ENCODE peak calls at places on chromosomes 6 and 20, in eight cellular contexts. U is A673; W is sigmoid colon; Y is neural progenitor cell; J is ovary; C is CD8-positive, alpha-beta T cell; Z is HCT116; I is transverse colon. L is an unnamed sample. For H3K9me3, the result is how much of the 10 kb centered on the place peaks cover.

GRCh38 chr6:45998524-45998923 is 17.1 kb downstream of the CLIC5 start:
- DNase-seq in U (no peak), W (no peak), Y (no peak), J (no peak), C (no peak), Z (no peak), I (no peak), L (no peak)

GRCh38 chr6:117908246-117909107 is 1.4 kb downstream of the SLC35F1 start:
- DNase-seq in U (peak), W (no peak), Y (peak), J (no peak), C (no peak), Z (no peak), I (no peak), L (no peak)

GRCh38 chr20:13422637-13423036 is 201.6 kb downstream of the ISM1 start:
- DNase-seq in U (no peak), W (no peak), Y (no peak), J (no peak), C (no peak), Z (no peak), I (no peak), L (no peak)

GRCh38 chr20:16115891-16116577 is 457.2 kb downstream of the KIF16B start:
- DNase-seq in U (no peak), W (no peak), Y (peak), J (no peak), C (no peak), Z (no peak), I (no peak), L (no peak)

GRCh38 chr6:111761783-111762312 is 111.4 kb downstream of the FYN start:
- DNase-seq in U (peak), W (no peak), Y (peak), J (no peak), C (no peak), Z (no peak), I (no peak), L (no peak)

GRCh38 chr6:162090734-162091133 is 636.8 kb downstream of the PRKN start:
- DNase-seq in U (no peak), W (no peak), Y (no peak), J (no peak), C (no peak), Z (no peak), I (no peak), L (no peak)

GRCh38 chr6:27547157-27548075 is 74.5 kb upstream of the ZNF184 start:
- DNase-seq in U (peak), W (no peak), Y (peak), J (no peak), C (no peak), Z (peak), I (no peak), L (peak)

GRCh38 chr20:42258568-42258967 is 640.4 kb upstream of the CHD6 start:
- DNase-seq in U (no peak), W (no peak), Y (no peak), J (no peak), C (no peak), Z (no peak), I (no peak), L (no peak)

GRCh38 chr6:140079328-140079727 is 704.9 kb upstream of the CITED2 start:
- DNase-seq in U (peak), W (no peak), Y (no peak), J (peak), C (no peak), Z (no peak), I (no peak), L (no peak)

GRCh38 chr20:10369723-10370090 is 64.3 kb downstream of the MKKS start:
- DNase-seq in U (peak), W (no peak), Y (no peak), J (no peak), C (no peak), Z (no peak), I (peak), L (no peak)

GRCh38 chr20:1423206-1423605 is 30.4 kb upstream of the FKBP1A start:
- DNase-seq in U (no peak), W (no peak), Y (no peak), J (no peak), C (no peak), Z (no peak), I (no peak), L (no peak)

GRCh38 chr20:1422756-1423155 is 29.9 kb upstream of the FKBP1A start:
- DNase-seq in U (no peak), W (no peak), Y (no peak), J (no peak), C (no peak), Z (no peak), I (no peak), L (no peak)

GRCh38 chr20:1424336-1424735 is 31.5 kb upstream of the FKBP1A start:
- DNase-seq in U (no peak), W (no peak), Y (no peak), J (no peak), C (no peak), Z (no peak), I (no peak), L (no peak)

GRCh38 chr20:1426231-1426849 is 33.5 kb upstream of the FKBP1A start:
- DNase-seq in U (no peak), W (no peak), Y (no peak), J (no peak), C (no peak), Z (no peak), I (no peak), L (no peak)

DNA sequence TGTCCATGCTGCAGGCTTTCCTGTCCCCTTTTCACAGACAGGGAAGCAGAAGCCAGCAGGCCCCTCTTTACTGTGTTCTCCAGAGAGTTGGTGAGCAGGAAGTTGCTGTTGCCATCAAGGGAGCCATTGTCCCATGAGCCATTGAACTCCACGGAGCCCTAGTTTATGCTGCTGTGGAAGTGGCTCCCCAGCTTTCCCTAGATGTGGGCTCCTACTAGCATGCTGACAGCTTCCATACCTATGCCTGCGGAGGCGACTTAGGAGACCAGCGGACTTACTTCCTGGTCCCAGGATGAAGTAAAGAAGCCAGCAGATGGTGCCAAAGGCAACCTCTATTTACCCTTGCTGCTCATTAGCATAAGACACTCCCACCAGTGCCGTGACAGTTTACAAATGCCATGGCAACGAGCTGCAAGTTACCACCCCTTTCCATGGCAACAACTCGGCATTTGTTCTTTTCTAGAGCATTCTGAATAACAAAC is 30.8 kb upstream of the FKBP1A start:
- DNase-seq in U (peak), W (no peak), Y (peak), J (no peak), C (no peak), Z (peak), I (peak), L (peak)
- TF ChIP-seq CTCF in U (peak), W (no peak), Y (peak), J (no peak), C (no peak), Z (no peak), I (peak), L (no peak)

GRCh38 chr6:107448776-107449175 is 10.6 kb downstream of the PDSS2 start:
- DNase-seq in U (peak), W (no peak), Y (no peak), J (no peak), C (no peak), Z (no peak), I (no peak), L (no peak)
- H3K9me3 ChIP-seq in U (under half), W (under half), Y (under half), J (under half), C (under half), Z (under half), I (under half), L (under half)

GRCh38 chr6:52846002-52846401 is 5.4 kb upstream of the GSTA5 start:
- DNase-seq in U (no peak), W (no peak), Y (no peak), J (no peak), C (no peak), Z (no peak), I (no peak), L (peak)
- TF ChIP-seq CTCF in U (no peak), W (no peak), Y (no peak), J (no peak), C (no peak), Z (no peak), I (no peak), L (no peak)

DNA sequence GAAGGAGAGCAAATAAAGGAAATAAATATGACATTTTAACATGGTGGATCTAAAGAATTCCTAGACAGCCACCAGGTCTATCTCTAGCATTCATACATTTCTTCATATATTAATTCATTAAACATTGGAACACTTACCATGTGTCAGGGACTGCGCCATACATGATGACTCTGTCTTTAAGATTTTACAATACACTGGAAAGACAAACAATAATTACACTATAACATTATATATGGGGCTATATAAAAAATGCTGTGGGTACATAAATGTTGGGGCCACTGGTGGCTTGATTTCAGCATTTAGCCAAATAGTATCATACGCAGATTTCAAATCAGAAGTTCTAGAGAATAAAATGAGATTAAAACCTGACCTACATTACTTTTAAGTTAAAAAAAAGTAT is 33.3 kb upstream of the PKIB start:
- DNase-seq in U (no peak), W (no peak), Y (no peak), J (no peak), C (no peak), Z (no peak), I (no peak), L (no peak)
- H3K9me3 ChIP-seq in U (under half), W (under half), Y (under half), J (under half), C (under half), Z (under half), I (under half), L (under half)

GRCh38 chr6:88167625-88167937 is 1.4 kb upstream of the CNR1 start:
- DNase-seq in U (no peak), W (no peak), Y (peak), J (no peak), C (no peak), Z (no peak), I (no peak), L (no peak)

GRCh38 chr6:88166901-88167624 is 916 bp upstream of the CNR1 start:
- DNase-seq in U (no peak), W (peak), Y (peak), J (no peak), C (no peak), Z (no peak), I (no peak), L (peak)

GRCh38 chr6:88165877-88166492 is at the start of gene CNR1:
- DNase-seq in U (peak), W (peak), Y (peak), J (peak), C (no peak), Z (no peak), I (peak), L (peak)

GRCh38 chr6:88166493-88166900 is 350 bp upstream of the CNR1 start:
- DNase-seq in U (no peak), W (no peak), Y (no peak), J (no peak), C (no peak), Z (no peak), I (no peak), L (no peak)

DNA sequence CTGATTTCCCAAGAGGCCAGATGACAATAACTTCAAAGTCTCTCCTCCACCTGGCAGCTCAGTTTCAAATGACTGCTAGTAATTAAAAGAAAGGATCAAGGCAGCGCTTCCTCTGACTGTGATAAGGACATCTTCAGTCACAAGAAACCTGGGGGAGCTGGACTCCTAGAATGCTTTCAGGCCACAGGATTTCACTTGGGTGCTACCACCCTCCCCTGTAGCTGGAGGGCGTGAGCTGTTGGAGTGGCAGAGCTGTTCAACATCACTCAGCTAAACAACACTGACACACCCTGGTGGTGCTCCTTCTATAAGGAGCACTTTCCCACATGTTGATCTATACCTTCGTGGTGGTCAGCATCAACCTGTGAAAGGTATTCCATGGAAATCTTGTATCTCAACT is 2.2 kb upstream of the CNR1 start:
- DNase-seq in U (no peak), W (no peak), Y (no peak), J (no peak), C (no peak), Z (no peak), I (no peak), L (no peak)
- TF ChIP-seq CTCF in U (no peak), W (no peak), Y (no peak), J (no peak), C (no peak), Z (no peak), I (no peak), L (no peak)

DNA sequence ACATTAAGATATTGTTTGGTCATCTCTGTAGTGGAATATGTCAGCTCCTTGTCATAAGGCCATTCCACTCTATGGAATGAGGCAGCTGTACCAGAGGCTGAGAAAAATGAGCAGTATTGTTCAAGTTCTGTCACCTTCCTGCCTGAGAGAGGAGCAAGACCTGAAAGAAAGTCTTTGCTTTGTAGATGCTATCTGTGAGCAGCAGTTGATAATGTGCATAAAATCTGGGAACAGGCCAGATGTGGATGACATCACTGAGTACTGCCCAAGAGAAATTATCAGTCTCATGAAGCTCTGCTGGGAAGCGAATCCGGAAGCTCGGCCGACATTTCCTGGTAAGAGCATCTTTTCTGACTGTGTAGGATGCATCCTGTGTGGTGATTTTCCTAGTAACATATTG is 16.8 kb downstream of the RIPK1 start:
- DNase-seq in U (no peak), W (no peak), Y (no peak), J (no peak), C (no peak), Z (no peak), I (no peak), L (no peak)
- H3K9me3 ChIP-seq in U (under half), W (under half), Y (under half), J (under half), C (under half), Z (under half), I (under half), L (under half)

GRCh38 chr6:3340891-3341290 is 82.1 kb downstream of the PSMG4 start:
- DNase-seq in U (no peak), W (no peak), Y (no peak), J (no peak), C (no peak), Z (no peak), I (no peak), L (no peak)
- TF ChIP-seq CTCF in U (no peak), W (no peak), Y (no peak), J (no peak), C (no peak), Z (no peak), I (no peak), L (no peak)

GRCh38 chr6:148425443-148425842 is 82.8 kb downstream of the SASH1 start:
- DNase-seq in U (no peak), W (no peak), Y (no peak), J (no peak), C (no peak), Z (no peak), I (no peak), L (no peak)

GRCh38 chr6:148422085-148422484 is 79.4 kb downstream of the SASH1 start:
- DNase-seq in U (no peak), W (no peak), Y (no peak), J (no peak), C (no peak), Z (no peak), I (no peak), L (no peak)

GRCh38 chr6:148426317-148426977 is 83.8 kb downstream of the SASH1 start:
- DNase-seq in U (peak), W (no peak), Y (no peak), J (no peak), C (no peak), Z (no peak), I (no peak), L (no peak)

GRCh38 chr6:148423601-148424270 is 81.1 kb downstream of the SASH1 start:
- DNase-seq in U (no peak), W (no peak), Y (no peak), J (no peak), C (no peak), Z (no peak), I (no peak), L (no peak)

GRCh38 chr6:148423133-148423532 is 80.5 kb downstream of the SASH1 start:
- DNase-seq in U (no peak), W (no peak), Y (no peak), J (no peak), C (no peak), Z (no peak), I (no peak), L (no peak)
- H3K9me3 ChIP-seq in U (under half), W (under half), Y (under half), J (under half), C (under half), Z (under half), I (under half), L (under half)

DNA sequence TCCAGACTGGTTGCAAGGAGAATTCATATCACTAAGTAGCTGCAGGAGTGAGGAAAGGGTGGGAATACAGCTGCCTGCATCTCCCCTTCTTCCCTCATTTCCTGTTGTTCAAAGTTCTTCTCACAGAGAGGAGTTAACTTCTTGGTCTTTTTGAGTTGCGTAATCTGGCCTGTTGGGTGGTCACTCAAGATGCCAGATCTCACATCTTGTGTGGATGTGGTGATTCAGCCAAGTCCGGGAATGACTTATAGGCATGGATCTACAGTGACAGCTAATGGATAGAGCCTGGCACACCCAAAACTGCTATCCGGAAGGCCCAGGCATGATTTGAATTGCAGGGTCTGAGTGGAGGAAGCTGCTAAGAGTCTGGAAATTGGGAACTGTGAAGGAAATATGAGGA is 100.2 kb upstream of the SLC35B3 start:
- DNase-seq in U (no peak), W (no peak), Y (no peak), J (no peak), C (no peak), Z (no peak), I (no peak), L (no peak)
- TF ChIP-seq CTCF in U (no peak), W (no peak), Y (no peak), J (no peak), C (no peak), Z (no peak), I (no peak), L (no peak)

GRCh38 chr20:63966944-63967322 is 2.8 kb downstream of the ZNF512B start:
- DNase-seq in U (no peak), W (peak), Y (no peak), J (no peak), C (no peak), Z (no peak), I (no peak), L (no peak)
- H3K9me3 ChIP-seq in U (under half), W (under half), Y (under half), J (under half), C (under half), Z (under half), I (under half), L (under half)